ENCODE peak calls at places on chromosome X, in seven cellular contexts. Y is fibroblast of lung, H is pancreas, S is suprapubic skin, P is lower lobe of right lung, C is endothelial cell of umbilical vein, B is Peyer's patch. I is an unnamed sample. For H3K27me3, H3K36me3 and H3K9me3, the result is how much of the 10 kb centered on the place peaks cover.

GRCh38 chrX:1542994-1543725 is 6.2 kb upstream of the P2RY8 start:
- DNase-seq in Y (no peak), H (no peak), S (peak), P (no peak), C (no peak), B (no peak), I (no peak)

GRCh38 chrX:135095715-135096114 is 24.6 kb downstream of the ETDB start:
- DNase-seq in Y (no peak), H (no peak), S (peak), P (no peak), C (no peak), B (no peak), I (no peak)

GRCh38 chrX:135977611-135978010 is 3.8 kb upstream of the MMGT1 start:
- DNase-seq in Y (peak), H (no peak), S (no peak), P (no peak), C (no peak), B (no peak), I (no peak)

GRCh38 chrX:37871626-37872302 is 24.4 kb upstream of the DYNLT3 start:
- DNase-seq in Y (peak), H (no peak), S (no peak), P (no peak), C (peak), B (no peak), I (no peak)

GRCh38 chrX:153611298-153612095 is 12.6 kb upstream of the CCNQ start:
- DNase-seq in Y (no peak), H (no peak), S (peak), P (no peak), C (no peak), B (no peak), I (no peak)

GRCh38 chrX:129427267-129427666 is 96.0 kb downstream of the SMARCA1 start:
- DNase-seq in Y (no peak), H (no peak), S (no peak), P (no peak), C (no peak), B (no peak), I (no peak)

GRCh38 chrX:155954793-155955192 is 42.7 kb upstream of the IL9R start:
- DNase-seq in Y (no peak), H (no peak), S (no peak), P (no peak), C (no peak), B (no peak), I (no peak)

GRCh38 chrX:129524250-129524850 is 1.1 kb upstream of the SMARCA1 start:
- DNase-seq in Y (no peak), H (no peak), S (no peak), P (no peak), C (no peak), B (no peak), I (no peak)

GRCh38 chrX:4182010-4182806 is 468.8 kb upstream of the PRKX start:
- DNase-seq in Y (no peak), H (no peak), S (no peak), P (no peak), C (no peak), B (no peak), I (no peak)

GRCh38 chrX:118495958-118496762 is 545 bp downstream of the DOCK11 start:
- DNase-seq in Y (peak), H (peak), S (peak), P (peak), C (peak), B (peak), I (peak)

GRCh38 chrX:40012039-40012799 is 85.5 kb downstream of the BCOR start:
- DNase-seq in Y (peak), H (no peak), S (peak), P (no peak), C (peak), B (no peak), I (no peak)
- H3K27me3 ChIP-seq in Y (under half), H (under half), S (under half), P (under half), C (under half), B (under half), I (under half)

GRCh38 chrX:47226071-47226470 is 6.7 kb upstream of the USP11 start:
- DNase-seq in Y (no peak), H (no peak), S (peak), P (no peak), C (no peak), B (no peak), I (no peak)

GRCh38 chrX:47223476-47224250 is 5.2 kb downstream of the CDK16 start:
- DNase-seq in Y (no peak), H (no peak), S (peak), P (no peak), C (no peak), B (no peak), I (no peak)

GRCh38 chrX:47226531-47227333 is 6.1 kb upstream of the USP11 start:
- DNase-seq in Y (no peak), H (no peak), S (peak), P (no peak), C (no peak), B (no peak), I (no peak)

GRCh38 chrX:47224266-47224895 is 5.9 kb downstream of the CDK16 start:
- DNase-seq in Y (no peak), H (no peak), S (peak), P (no peak), C (no peak), B (no peak), I (no peak)

DNA sequence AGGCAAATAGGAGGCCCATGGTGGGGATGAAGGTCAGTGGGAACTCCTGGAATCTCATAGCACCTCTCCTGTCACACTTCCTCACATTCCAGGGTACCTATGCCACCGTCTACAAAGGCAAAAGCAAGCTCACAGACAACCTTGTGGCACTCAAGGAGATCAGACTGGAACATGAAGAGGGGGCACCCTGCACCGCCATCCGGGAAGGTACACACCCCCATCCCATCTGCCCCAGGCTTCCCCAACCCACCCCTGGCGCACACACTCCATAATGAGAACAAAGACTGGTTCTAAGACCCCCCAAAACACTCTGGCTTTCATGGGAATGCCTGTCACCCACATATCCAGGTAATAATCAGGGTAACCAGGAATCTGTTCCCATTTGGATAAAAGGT is 6.4 kb downstream of the CDK16 start:
- DNase-seq in Y (no peak), H (no peak), S (peak), P (no peak), C (no peak), B (no peak), I (no peak)
- H3K36me3 ChIP-seq in Y (under half), H (under half), S (half or more), P (half or more), C (under half), B (under half), I (under half)

DNA sequence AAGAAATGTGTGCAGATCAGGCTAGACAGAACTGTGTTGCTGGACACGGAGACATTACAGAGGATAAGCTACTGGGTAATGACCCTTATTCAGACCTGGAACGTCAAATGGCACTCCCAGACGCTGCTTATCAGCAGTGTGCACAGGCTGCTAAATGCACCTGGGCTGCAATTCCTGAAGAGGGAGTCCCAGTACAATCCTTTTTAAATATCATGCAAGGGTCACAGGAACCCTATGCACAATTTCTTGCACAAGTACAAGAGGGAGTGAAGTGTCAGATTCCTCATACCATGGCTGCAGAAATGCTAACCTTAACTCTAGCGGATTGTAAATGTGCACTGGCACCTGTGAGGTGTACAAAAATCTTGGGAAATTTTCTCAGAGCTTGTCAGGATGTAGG is 16.9 kb downstream of the SPIN2B start:
- DNase-seq in Y (no peak), H (no peak), S (no peak), P (no peak), C (no peak), B (no peak), I (no peak)
- H3K9me3 ChIP-seq in Y (under half), H (under half), S (under half), P (under half), C (under half), B (under half), I (under half)

GRCh38 chrX:40283981-40284380 is 186.2 kb upstream of the BCOR start:
- DNase-seq in Y (no peak), H (no peak), S (no peak), P (no peak), C (no peak), B (no peak), I (no peak)
- H3K27me3 ChIP-seq in Y (under half), H (under half), S (under half), P (under half), C (under half), B (under half), I (under half)

I was measured in CD8-positive, alpha-beta memory T cell.